ENCODE peak calls at places on chromosomes 3 and 15, in eight cellular contexts. One of them, this sample, is unnamed.

GRCh38 chr3:126512916-126513650 is 4.5 kb downstream of the UROC1 start:
- DNase-seq in BE2C: no peak
- DNase-seq in psoas muscle: no peak
- DNase-seq in left lung: peak
- DNase-seq in B cell: no peak
- DNase-seq in breast epithelium: no peak
- DNase-seq in OCI-LY7: no peak
- DNase-seq in HCT116: no peak
- DNase-seq in this sample: peak

GRCh38 chr3:55075846-55076245 is 148.0 kb upstream of the LRTM1 start:
- DNase-seq in OCI-LY7: no peak
- DNase-seq in psoas muscle: no peak
- DNase-seq in breast epithelium: no peak
- DNase-seq in BE2C: no peak
- DNase-seq in left lung: no peak
- DNase-seq in B cell: no peak
- DNase-seq in HCT116: no peak
- DNase-seq in this sample: no peak

GRCh38 chr3:47384425-47384824 is 3.6 kb downstream of the PTPN23 start:
- DNase-seq in breast epithelium: no peak
- DNase-seq in OCI-LY7: no peak
- DNase-seq in psoas muscle: no peak
- DNase-seq in B cell: no peak
- DNase-seq in left lung: no peak
- DNase-seq in HCT116: no peak
- DNase-seq in BE2C: no peak
- DNase-seq in this sample: no peak

GRCh38 chr3:165903885-165904284 is 66.7 kb upstream of the BCHE start:
- DNase-seq in psoas muscle: no peak
- DNase-seq in left lung: no peak
- DNase-seq in B cell: no peak
- DNase-seq in HCT116: no peak
- DNase-seq in breast epithelium: no peak
- DNase-seq in BE2C: no peak
- DNase-seq in OCI-LY7: no peak
- DNase-seq in this sample: no peak

GRCh38 chr3:31997500-31997899 is 15.9 kb downstream of the ZNF860 start:
- DNase-seq in psoas muscle: no peak
- DNase-seq in breast epithelium: no peak
- DNase-seq in left lung: no peak
- DNase-seq in OCI-LY7: no peak
- DNase-seq in HCT116: no peak
- DNase-seq in B cell: no peak
- DNase-seq in BE2C: no peak
- DNase-seq in this sample: no peak

GRCh38 chr3:32175607-32176197 is 62.8 kb upstream of the CMTM8 start:
- DNase-seq in left lung: no peak
- DNase-seq in HCT116: peak
- DNase-seq in OCI-LY7: peak
- DNase-seq in psoas muscle: no peak
- DNase-seq in B cell: peak
- DNase-seq in breast epithelium: no peak
- DNase-seq in BE2C: peak
- DNase-seq in this sample: no peak

GRCh38 chr3:145243875-145244274 is 917.1 kb downstream of the PLOD2 start:
- DNase-seq in breast epithelium: no peak
- DNase-seq in left lung: no peak
- DNase-seq in HCT116: no peak
- DNase-seq in BE2C: no peak
- DNase-seq in psoas muscle: no peak
- DNase-seq in OCI-LY7: no peak
- DNase-seq in B cell: no peak
- DNase-seq in this sample: no peak

GRCh38 chr3:195160257-195160898 is 110.6 kb downstream of the XXYLT1 start:
- DNase-seq in breast epithelium: no peak
- DNase-seq in psoas muscle: no peak
- DNase-seq in left lung: no peak
- DNase-seq in OCI-LY7: no peak
- DNase-seq in B cell: no peak
- DNase-seq in HCT116: no peak
- DNase-seq in BE2C: no peak
- DNase-seq in this sample: no peak

GRCh38 chr15:63892794-63893441 is 59.2 kb upstream of the HERC1 start:
- DNase-seq in HCT116: no peak
- DNase-seq in psoas muscle: no peak
- DNase-seq in OCI-LY7: no peak
- DNase-seq in BE2C: no peak
- DNase-seq in B cell: peak
- DNase-seq in left lung: peak
- DNase-seq in breast epithelium: no peak
- DNase-seq in this sample: peak

GRCh38 chr3:186609247-186609868 is 3.5 kb upstream of the AHSG start:
- DNase-seq in B cell: no peak
- DNase-seq in breast epithelium: no peak
- DNase-seq in BE2C: peak
- DNase-seq in left lung: no peak
- DNase-seq in OCI-LY7: peak
- DNase-seq in psoas muscle: no peak
- DNase-seq in HCT116: peak
- DNase-seq in this sample: no peak
- TF ChIP-seq CTCF in B cell: no peak
- TF ChIP-seq CTCF in breast epithelium: no peak
- TF ChIP-seq CTCF in BE2C: peak
- TF ChIP-seq CTCF in left lung: no peak
- TF ChIP-seq CTCF in OCI-LY7: peak
- TF ChIP-seq CTCF in psoas muscle: no peak
- TF ChIP-seq CTCF in HCT116: peak
- TF ChIP-seq CTCF in this sample: no peak

DNA sequence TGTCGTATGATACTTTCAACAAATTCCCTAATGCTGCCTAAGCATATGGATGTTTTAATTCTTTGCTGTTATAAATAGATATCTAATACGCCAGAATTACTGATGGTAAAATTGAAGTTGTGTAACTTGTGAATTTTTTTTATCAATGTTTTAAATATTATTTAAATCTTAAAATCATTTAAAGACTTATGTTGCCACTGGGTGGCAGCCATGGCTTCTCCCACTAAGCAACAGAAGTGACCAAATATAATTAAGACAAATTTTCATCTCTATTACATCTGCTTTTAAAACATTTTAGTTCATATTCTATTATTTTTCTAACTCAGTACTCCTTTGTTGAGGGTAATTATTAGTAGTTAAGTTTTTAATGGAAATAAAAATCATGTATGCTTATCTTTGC is 8.1 kb upstream of the IL20RB start:
- DNase-seq in BE2C: no peak
- DNase-seq in HCT116: no peak
- DNase-seq in left lung: no peak
- DNase-seq in OCI-LY7: peak
- DNase-seq in B cell: no peak
- DNase-seq in psoas muscle: no peak
- DNase-seq in breast epithelium: no peak
- DNase-seq in this sample: no peak
- TF ChIP-seq CTCF in BE2C: peak
- TF ChIP-seq CTCF in HCT116: peak
- TF ChIP-seq CTCF in left lung: no peak
- TF ChIP-seq CTCF in OCI-LY7: peak
- TF ChIP-seq CTCF in B cell: no peak
- TF ChIP-seq CTCF in psoas muscle: no peak
- TF ChIP-seq CTCF in breast epithelium: no peak
- TF ChIP-seq CTCF in this sample: no peak

GRCh38 chr3:52801839-52802238 is 7.2 kb downstream of the ITIH3 start:
- DNase-seq in HCT116: no peak
- DNase-seq in B cell: no peak
- DNase-seq in breast epithelium: no peak
- DNase-seq in BE2C: no peak
- DNase-seq in left lung: no peak
- DNase-seq in psoas muscle: no peak
- DNase-seq in OCI-LY7: no peak
- DNase-seq in this sample: no peak

GRCh38 chr3:52798376-52798977 is 3.9 kb downstream of the ITIH3 start:
- DNase-seq in psoas muscle: no peak
- DNase-seq in B cell: no peak
- DNase-seq in BE2C: no peak
- DNase-seq in left lung: no peak
- DNase-seq in breast epithelium: no peak
- DNase-seq in OCI-LY7: no peak
- DNase-seq in HCT116: no peak
- DNase-seq in this sample: no peak

GRCh38 chr3:52796411-52796810 is 1.8 kb downstream of the ITIH3 start:
- DNase-seq in breast epithelium: no peak
- DNase-seq in HCT116: no peak
- DNase-seq in left lung: no peak
- DNase-seq in B cell: no peak
- DNase-seq in BE2C: no peak
- DNase-seq in psoas muscle: no peak
- DNase-seq in OCI-LY7: no peak
- DNase-seq in this sample: no peak

GRCh38 chr3:52800079-52800478 is 5.5 kb downstream of the ITIH3 start:
- DNase-seq in HCT116: no peak
- DNase-seq in B cell: no peak
- DNase-seq in psoas muscle: no peak
- DNase-seq in left lung: no peak
- DNase-seq in BE2C: no peak
- DNase-seq in breast epithelium: no peak
- DNase-seq in OCI-LY7: no peak
- DNase-seq in this sample: no peak

DNA sequence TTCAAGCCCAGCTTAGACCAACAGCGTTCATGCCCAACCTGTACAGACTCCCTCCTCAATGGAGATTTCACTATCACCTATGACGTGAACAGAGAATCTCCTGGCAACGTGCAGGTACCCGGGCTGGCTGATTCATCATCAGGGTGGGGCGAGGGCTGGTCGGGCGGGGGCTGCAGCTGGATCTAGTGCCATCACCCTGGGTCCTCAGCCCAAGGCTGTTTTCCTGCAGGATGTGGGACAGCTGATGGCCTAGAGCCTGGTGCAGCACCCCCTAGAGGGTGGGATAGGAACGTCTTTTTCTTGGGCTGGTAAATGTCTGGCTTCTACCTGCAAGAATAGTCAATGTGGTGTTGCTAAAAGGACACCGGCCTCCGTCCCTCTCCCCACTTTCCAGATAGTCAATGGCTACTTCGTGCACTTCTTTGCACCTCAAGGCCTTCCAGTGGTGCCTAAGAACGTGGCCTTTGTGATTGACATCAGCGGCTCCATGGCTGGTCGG is 4.4 kb downstream of the ITIH3 start:
- DNase-seq in psoas muscle: no peak
- DNase-seq in breast epithelium: no peak
- DNase-seq in left lung: no peak
- DNase-seq in B cell: peak
- DNase-seq in HCT116: peak
- DNase-seq in BE2C: peak
- DNase-seq in OCI-LY7: peak
- DNase-seq in this sample: no peak
- TF ChIP-seq CTCF in psoas muscle: peak
- TF ChIP-seq CTCF in breast epithelium: no peak
- TF ChIP-seq CTCF in left lung: peak
- TF ChIP-seq CTCF in B cell: peak
- TF ChIP-seq CTCF in HCT116: peak
- TF ChIP-seq CTCF in BE2C: peak
- TF ChIP-seq CTCF in OCI-LY7: peak
- TF ChIP-seq CTCF in this sample: peak

GRCh38 chr15:76932090-76932966 is 779 bp downstream of the RCN2 start:
- DNase-seq in B cell: no peak
- DNase-seq in HCT116: no peak
- DNase-seq in BE2C: no peak
- DNase-seq in OCI-LY7: peak
- DNase-seq in psoas muscle: no peak
- DNase-seq in breast epithelium: no peak
- DNase-seq in left lung: no peak
- DNase-seq in this sample: no peak
- TF ChIP-seq CTCF in B cell: no peak
- TF ChIP-seq CTCF in HCT116: no peak
- TF ChIP-seq CTCF in BE2C: no peak
- TF ChIP-seq CTCF in OCI-LY7: no peak
- TF ChIP-seq CTCF in psoas muscle: no peak
- TF ChIP-seq CTCF in breast epithelium: no peak
- TF ChIP-seq CTCF in left lung: no peak
- TF ChIP-seq CTCF in this sample: no peak

This sample was measured in CD14-positive monocyte.